ENCODE peak calls at places on chromosomes 7 and 10, in nine cellular contexts. G is RKO; T is CD8-positive, alpha-beta T cell; R is naive B cell; A is endothelial cell; Q is AG09309; Z is fibroblast of lung; H is GM12864; J is stimulated activated CD8-positive, alpha-beta memory T cell treated with anti-CD3 and anti-CD28 coated beads, Interleukin-7, amount 100 ng/mL, for 1 hour. W is an unnamed sample.

GRCh38 chr10:92052088-92052487 is 128.5 kb downstream of the BTAF1 start:
- DNase-seq in Z (no peak), G (no peak), H (no peak), Q (no peak), A (no peak), T (no peak), J (no peak), R (no peak), W (no peak)

GRCh38 chr7:24701232-24701898 is 55.9 kb downstream of the GSDME start:
- DNase-seq in H (no peak), Z (peak; percentile 88), R (no peak), G (peak; percentile 8), T (no peak), A (no peak), J (no peak), Q (peak; percentile 67), W (no peak)

GRCh38 chr10:118773041-118773440 is 18.3 kb upstream of the CACUL1 start:
- DNase-seq in Z (peak; percentile 33), T (no peak), J (no peak), H (no peak), G (no peak), A (no peak), Q (no peak), R (no peak), W (no peak)

GRCh38 chr7:156892086-156892800 is 740 bp downstream of the LMBR1 start:
- DNase-seq in T (peak; percentile 41), Z (peak; percentile 19), G (peak; percentile 66), A (peak; percentile 56), H (peak; percentile 16), Q (no peak), R (peak; percentile 73), J (peak; percentile 29), W (peak; percentile 76)

GRCh38 chr7:18468794-18469193 is 26.8 kb upstream of the HDAC9 start:
- DNase-seq in Z (no peak), G (peak; percentile 3), Q (no peak), H (no peak), R (no peak), T (no peak), J (no peak), A (no peak), W (no peak)

GRCh38 chr10:89591111-89591795 is 53.8 kb downstream of the PANK1 start:
- DNase-seq in Z (no peak), G (peak; percentile 3), T (no peak), R (no peak), J (no peak), A (no peak), H (no peak), Q (no peak), W (no peak)

GRCh38 chr7:84107259-84107658 is 87.3 kb downstream of the SEMA3A start:
- DNase-seq in G (no peak), T (no peak), H (no peak), A (no peak), J (no peak), Z (no peak), R (no peak), Q (no peak), W (no peak)

GRCh38 chr7:2851499-2851898 is 7.4 kb upstream of the GNA12 start:
- DNase-seq in T (no peak), A (no peak), G (no peak), Q (no peak), H (no peak), R (no peak), J (no peak), Z (no peak), W (no peak)

GRCh38 chr7:22943997-22944396 is 69.9 kb downstream of the HYCC1 start:
- DNase-seq in A (no peak), R (no peak), G (peak; percentile 52), Z (peak; percentile 93), T (no peak), J (no peak), H (no peak), Q (peak; percentile 79), W (no peak)

W was measured in nephron progenitor cell.